ENCODE peak calls at places on chromosomes 16 and 17, in six cellular contexts. One of them, this sample, is unnamed.

GRCh38 chr17:44222112-44222869 is 2.8 kb upstream of the UBTF start:
- DNase-seq in transverse colon: peak; percentile 83
- DNase-seq in stomach: peak; percentile 76
- DNase-seq in K562: no peak
- DNase-seq in ovary: peak; percentile 76
- DNase-seq in A549: peak; percentile 86
- DNase-seq in this sample: peak; percentile 95

GRCh38 chr16:87945351-87946042 is 5.7 kb upstream of the BANP start:
- DNase-seq in K562: no peak
- DNase-seq in ovary: peak; percentile 84
- DNase-seq in A549: peak; percentile 50
- DNase-seq in stomach: peak; percentile 78
- DNase-seq in transverse colon: peak; percentile 80
- DNase-seq in this sample: peak; percentile 94

GRCh38 chr16:81618661-81619060 is 160.4 kb upstream of the PLCG2 start:
- DNase-seq in ovary: peak; percentile 55
- DNase-seq in stomach: peak; percentile 66
- DNase-seq in transverse colon: no peak
- DNase-seq in K562: no peak
- DNase-seq in A549: no peak
- DNase-seq in this sample: no peak

GRCh38 chr16:81494888-81495287 is 50.3 kb downstream of the CMIP start:
- DNase-seq in K562: no peak
- DNase-seq in stomach: no peak
- DNase-seq in ovary: no peak
- DNase-seq in A549: no peak
- DNase-seq in transverse colon: no peak
- DNase-seq in this sample: no peak

GRCh38 chr17:1493291-1493980 is 950 bp upstream of the MYO1C start:
- DNase-seq in transverse colon: peak; percentile 66
- DNase-seq in A549: no peak
- DNase-seq in stomach: peak; percentile 53
- DNase-seq in ovary: no peak
- DNase-seq in K562: no peak
- DNase-seq in this sample: peak; percentile 78

GRCh38 chr17:56819030-56819429 is 14.7 kb downstream of the C17orf67 start:
- DNase-seq in A549: no peak
- DNase-seq in ovary: no peak
- DNase-seq in transverse colon: no peak
- DNase-seq in K562: no peak
- DNase-seq in stomach: no peak
- DNase-seq in this sample: no peak

GRCh38 chr17:71878271-71878670 is 242.5 kb upstream of the SOX9 start:
- DNase-seq in K562: no peak
- DNase-seq in stomach: no peak
- DNase-seq in transverse colon: no peak
- DNase-seq in ovary: no peak
- DNase-seq in A549: no peak
- DNase-seq in this sample: no peak

GRCh38 chr16:11149011-11149616 is 106.9 kb downstream of the SOCS1 start:
- DNase-seq in K562: peak; percentile 92
- DNase-seq in transverse colon: no peak
- DNase-seq in ovary: no peak
- DNase-seq in A549: no peak
- DNase-seq in stomach: no peak
- DNase-seq in this sample: no peak

GRCh38 chr17:72408641-72409040 is 287.8 kb downstream of the SOX9 start:
- DNase-seq in stomach: no peak
- DNase-seq in A549: no peak
- DNase-seq in transverse colon: no peak
- DNase-seq in K562: no peak
- DNase-seq in ovary: no peak
- DNase-seq in this sample: no peak

GRCh38 chr16:23962001-23962400 is 126.2 kb downstream of the PRKCB start:
- DNase-seq in stomach: no peak
- DNase-seq in ovary: no peak
- DNase-seq in K562: no peak
- DNase-seq in transverse colon: no peak
- DNase-seq in A549: no peak
- DNase-seq in this sample: no peak

GRCh38 chr17:46002311-46002972 is 3.4 kb downstream of the STH start:
- DNase-seq in A549: peak; percentile 69
- DNase-seq in stomach: peak; percentile 83
- DNase-seq in K562: peak; percentile 79
- DNase-seq in ovary: peak; percentile 51
- DNase-seq in transverse colon: peak; percentile 78
- DNase-seq in this sample: peak; percentile 84

GRCh38 chr16:70552675-70553074 is 29.1 kb downstream of the SF3B3 start:
- DNase-seq in transverse colon: no peak
- DNase-seq in ovary: no peak
- DNase-seq in K562: no peak
- DNase-seq in stomach: no peak
- DNase-seq in A549: no peak
- DNase-seq in this sample: no peak

GRCh38 chr17:83055911-83056582 is 23.4 kb upstream of the METRNL start:
- DNase-seq in A549: peak; percentile 40
- DNase-seq in stomach: peak; percentile 21
- DNase-seq in K562: no peak
- DNase-seq in transverse colon: no peak
- DNase-seq in ovary: no peak
- DNase-seq in this sample: peak; percentile 29

GRCh38 chr16:30397776-30398659 is 2.8 kb downstream of the ZNF48 start:
- DNase-seq in transverse colon: no peak
- DNase-seq in stomach: no peak
- DNase-seq in A549: no peak
- DNase-seq in ovary: no peak
- DNase-seq in K562: no peak
- DNase-seq in this sample: no peak
- TF ChIP-seq EP300 in transverse colon: no peak
- TF ChIP-seq EP300 in stomach: no peak
- TF ChIP-seq EP300 in A549: no peak
- TF ChIP-seq EP300 in ovary: no peak
- TF ChIP-seq EP300 in K562: no peak
- TF ChIP-seq EP300 in this sample: no peak

GRCh38 chr17:59423137-59423703 is 91.8 kb downstream of the YPEL2 start:
- DNase-seq in stomach: no peak
- DNase-seq in K562: peak; percentile 78
- DNase-seq in A549: peak; percentile 68
- DNase-seq in ovary: peak; percentile 56
- DNase-seq in transverse colon: no peak
- DNase-seq in this sample: peak; percentile 78
- TF ChIP-seq POLR2A in stomach: no peak
- TF ChIP-seq POLR2A in K562: no peak
- TF ChIP-seq POLR2A in A549: no peak
- TF ChIP-seq POLR2A in ovary: no peak
- TF ChIP-seq POLR2A in transverse colon: no peak
- TF ChIP-seq POLR2A in this sample: no peak

GRCh38 chr17:64418506-64419339 is 28.1 kb upstream of the PECAM1 start:
- DNase-seq in transverse colon: no peak
- DNase-seq in ovary: no peak
- DNase-seq in stomach: no peak
- DNase-seq in K562: peak; percentile 71
- DNase-seq in A549: peak; percentile 75
- DNase-seq in this sample: peak; percentile 41

GRCh38 chr17:64411999-64412771 is 21.5 kb upstream of the PECAM1 start:
- DNase-seq in transverse colon: peak; percentile 41
- DNase-seq in ovary: peak; percentile 58
- DNase-seq in stomach: no peak
- DNase-seq in K562: no peak
- DNase-seq in A549: no peak
- DNase-seq in this sample: peak; percentile 80

GRCh38 chr17:64412944-64413381 is 22.3 kb upstream of the PECAM1 start:
- DNase-seq in stomach: no peak
- DNase-seq in A549: no peak
- DNase-seq in ovary: no peak
- DNase-seq in transverse colon: no peak
- DNase-seq in K562: no peak
- DNase-seq in this sample: peak; percentile 17

GRCh38 chr17:64410750-64411490 is 20.3 kb upstream of the PECAM1 start:
- DNase-seq in A549: no peak
- DNase-seq in stomach: no peak
- DNase-seq in K562: no peak
- DNase-seq in transverse colon: no peak
- DNase-seq in ovary: no peak
- DNase-seq in this sample: peak; percentile 45

DNA sequence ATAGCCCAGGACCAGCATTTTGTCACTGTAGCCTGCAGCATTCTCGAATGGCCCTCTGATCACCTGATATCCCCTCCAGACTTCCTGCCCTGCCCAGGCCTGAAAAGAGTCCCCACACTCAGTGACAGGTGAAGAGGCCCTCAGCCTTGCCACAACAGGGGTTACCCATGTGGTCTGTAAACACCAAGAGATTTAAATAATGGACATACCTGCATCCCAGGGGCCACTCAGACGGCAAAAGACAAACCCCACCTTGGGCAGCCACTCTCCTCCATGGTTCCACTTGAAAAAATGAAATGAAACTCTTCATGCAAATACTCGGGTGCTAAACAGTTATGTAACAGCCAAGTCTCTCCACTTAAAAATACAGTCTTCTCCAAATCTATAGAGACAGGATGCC is 22.8 kb upstream of the PECAM1 start:
- DNase-seq in ovary: no peak
- DNase-seq in A549: no peak
- DNase-seq in K562: no peak
- DNase-seq in stomach: no peak
- DNase-seq in transverse colon: peak; percentile 40
- DNase-seq in this sample: peak; percentile 24
- H3K4me1 ChIP-seq in ovary: peaks cover 15% of the 10 kb centered on the region
- H3K4me1 ChIP-seq in A549: no peaks in the 10 kb centered on the region
- H3K4me1 ChIP-seq in K562: no peaks in the 10 kb centered on the region
- H3K4me1 ChIP-seq in stomach: no peaks in the 10 kb centered on the region
- H3K4me1 ChIP-seq in transverse colon: peaks cover 2% of the 10 kb centered on the region
- H3K4me1 ChIP-seq in this sample: peaks cover 5% of the 10 kb centered on the region

GRCh38 chr16:25036561-25036960 is 21.4 kb upstream of the ARHGAP17 start:
- DNase-seq in ovary: no peak
- DNase-seq in K562: no peak
- DNase-seq in transverse colon: no peak
- DNase-seq in A549: no peak
- DNase-seq in stomach: no peak
- DNase-seq in this sample: no peak

GRCh38 chr16:25037632-25038031 is 22.5 kb upstream of the ARHGAP17 start:
- DNase-seq in transverse colon: no peak
- DNase-seq in A549: no peak
- DNase-seq in K562: no peak
- DNase-seq in stomach: no peak
- DNase-seq in ovary: no peak
- DNase-seq in this sample: no peak

GRCh38 chr16:25037221-25037620 is 22.1 kb upstream of the ARHGAP17 start:
- DNase-seq in ovary: no peak
- DNase-seq in A549: no peak
- DNase-seq in stomach: no peak
- DNase-seq in transverse colon: no peak
- DNase-seq in K562: no peak
- DNase-seq in this sample: no peak

GRCh38 chr16:25040543-25040942 is 25.4 kb upstream of the ARHGAP17 start:
- DNase-seq in A549: no peak
- DNase-seq in stomach: no peak
- DNase-seq in transverse colon: no peak
- DNase-seq in ovary: no peak
- DNase-seq in K562: no peak
- DNase-seq in this sample: no peak

GRCh38 chr16:25038239-25038954 is 23.2 kb upstream of the ARHGAP17 start:
- DNase-seq in ovary: no peak
- DNase-seq in A549: no peak
- DNase-seq in stomach: no peak
- DNase-seq in transverse colon: no peak
- DNase-seq in K562: no peak
- DNase-seq in this sample: no peak
- TF ChIP-seq EP300 in ovary: no peak
- TF ChIP-seq EP300 in A549: no peak
- TF ChIP-seq EP300 in stomach: no peak
- TF ChIP-seq EP300 in transverse colon: no peak
- TF ChIP-seq EP300 in K562: no peak
- TF ChIP-seq EP300 in this sample: no peak

GRCh38 chr17:31549525-31550388 is 158.3 kb downstream of the RAB11FIP4 start:
- DNase-seq in transverse colon: peak; percentile 95
- DNase-seq in ovary: peak; percentile 88
- DNase-seq in A549: peak; percentile 95
- DNase-seq in K562: peak; percentile 96
- DNase-seq in stomach: peak; percentile 96
- DNase-seq in this sample: peak; percentile 96
- TF ChIP-seq POLR2A in transverse colon: peak; percentile 74
- TF ChIP-seq POLR2A in ovary: peak; percentile 44
- TF ChIP-seq POLR2A in A549: peak; percentile 63
- TF ChIP-seq POLR2A in K562: peak; percentile 91
- TF ChIP-seq POLR2A in stomach: no peak
- TF ChIP-seq POLR2A in this sample: peak; percentile 45

This sample was measured in sigmoid colon.